ENCODE peak calls at places on chromosomes 5 and 9, in four cellular contexts. One of them, this sample, is unnamed. For H3K27me3, the result is how much of the 10 kb centered on the place peaks cover.

GRCh38 chr9:32725066-32725860 is 58.1 kb upstream of the TMEM215 start:
- DNase-seq in H9: no peak
- DNase-seq in IMR-90: no peak
- DNase-seq in H1: no peak
- DNase-seq in this sample: no peak

GRCh38 chr9:136434580-136435169 is 5.0 kb downstream of the INPP5E start:
- DNase-seq in H9: no peak
- DNase-seq in IMR-90: no peak
- DNase-seq in H1: no peak
- DNase-seq in this sample: no peak

GRCh38 chr9:72473474-72474241 is 47.8 kb upstream of the TMC1 start:
- DNase-seq in H9: no peak
- DNase-seq in IMR-90: peak
- DNase-seq in H1: no peak
- DNase-seq in this sample: no peak

GRCh38 chr5:116518423-116518822 is 56.2 kb downstream of the SEMA6A start:
- DNase-seq in H9: no peak
- DNase-seq in IMR-90: no peak
- DNase-seq in H1: no peak
- DNase-seq in this sample: no peak

GRCh38 chr9:22107646-22108045 is 98.5 kb upstream of the CDKN2B start:
- DNase-seq in H9: no peak
- DNase-seq in IMR-90: no peak
- DNase-seq in H1: no peak
- DNase-seq in this sample: no peak

GRCh38 chr5:97998946-97999345 is 774.5 kb upstream of the RGMB start:
- DNase-seq in H9: no peak
- DNase-seq in IMR-90: peak
- DNase-seq in H1: no peak
- DNase-seq in this sample: peak

GRCh38 chr5:1668141-1668721 is 131.4 kb downstream of the MRPL36 start:
- DNase-seq in H9: peak
- DNase-seq in IMR-90: no peak
- DNase-seq in H1: no peak
- DNase-seq in this sample: no peak

GRCh38 chr9:128555180-128555721 is 2.9 kb downstream of the SPTAN1 start:
- DNase-seq in H9: peak
- DNase-seq in IMR-90: peak
- DNase-seq in H1: no peak
- DNase-seq in this sample: peak

GRCh38 chr9:135736265-135736978 is 34.4 kb downstream of the KCNT1 start:
- DNase-seq in H9: no peak
- DNase-seq in IMR-90: no peak
- DNase-seq in H1: no peak
- DNase-seq in this sample: no peak

GRCh38 chr9:69465473-69465872 is 140.5 kb downstream of the ENTREP1 start:
- DNase-seq in H9: no peak
- DNase-seq in IMR-90: no peak
- DNase-seq in H1: no peak
- DNase-seq in this sample: no peak

GRCh38 chr5:142740903-142741302 is 29.3 kb upstream of the ARHGAP26 start:
- DNase-seq in H9: no peak
- DNase-seq in IMR-90: no peak
- DNase-seq in H1: no peak
- DNase-seq in this sample: no peak

GRCh38 chr9:122236681-122237080 is 7.9 kb upstream of the LHX6 start:
- DNase-seq in H9: no peak
- DNase-seq in IMR-90: peak
- DNase-seq in H1: no peak
- DNase-seq in this sample: no peak

GRCh38 chr9:130110596-130111021 is 56.9 kb downstream of the GPR107 start:
- DNase-seq in H9: no peak
- DNase-seq in IMR-90: peak
- DNase-seq in H1: no peak
- DNase-seq in this sample: no peak

GRCh38 chr5:38780950-38781349 is 64.9 kb upstream of the OSMR start:
- DNase-seq in H9: no peak
- DNase-seq in IMR-90: peak
- DNase-seq in H1: no peak
- DNase-seq in this sample: no peak

GRCh38 chr9:36993933-36994764 is 39.9 kb downstream of the PAX5 start:
- DNase-seq in H9: no peak
- DNase-seq in IMR-90: no peak
- DNase-seq in H1: no peak
- DNase-seq in this sample: no peak

GRCh38 chr5:174185506-174185905 is 140.0 kb downstream of the NSG2 start:
- DNase-seq in H9: peak
- DNase-seq in IMR-90: no peak
- DNase-seq in H1: no peak
- DNase-seq in this sample: no peak

GRCh38 chr9:131483319-131484050 is 19.2 kb upstream of the POMT1 start:
- DNase-seq in H9: no peak
- DNase-seq in IMR-90: no peak
- DNase-seq in H1: no peak
- DNase-seq in this sample: no peak

GRCh38 chr9:115109486-115109885 is 8.5 kb downstream of the TNC start:
- DNase-seq in H9: no peak
- DNase-seq in IMR-90: peak
- DNase-seq in H1: no peak
- DNase-seq in this sample: no peak

GRCh38 chr9:3008091-3008490 is 164.2 kb upstream of the PUM3 start:
- DNase-seq in H9: no peak
- DNase-seq in IMR-90: no peak
- DNase-seq in H1: no peak
- DNase-seq in this sample: no peak

GRCh38 chr5:143023447-143024096 is 253.4 kb downstream of the ARHGAP26 start:
- DNase-seq in H9: no peak
- DNase-seq in IMR-90: peak
- DNase-seq in H1: no peak
- DNase-seq in this sample: no peak

GRCh38 chr5:157600252-157600651 is 24.7 kb upstream of the ADAM19 start:
- DNase-seq in H9: no peak
- DNase-seq in IMR-90: no peak
- DNase-seq in H1: no peak
- DNase-seq in this sample: no peak

GRCh38 chr9:6779417-6780241 is 21.9 kb downstream of the KDM4C start:
- DNase-seq in H9: no peak
- DNase-seq in IMR-90: peak
- DNase-seq in H1: no peak
- DNase-seq in this sample: no peak

GRCh38 chr9:135932656-135933055 is 25.3 kb upstream of the CAMSAP1 start:
- DNase-seq in H9: no peak
- DNase-seq in IMR-90: no peak
- DNase-seq in H1: no peak
- DNase-seq in this sample: no peak

GRCh38 chr5:142962172-142962528 is 192.0 kb downstream of the ARHGAP26 start:
- DNase-seq in H9: no peak
- DNase-seq in IMR-90: no peak
- DNase-seq in H1: no peak
- DNase-seq in this sample: no peak

GRCh38 chr5:121313886-121314285 is 537.8 kb upstream of the FTMT start:
- DNase-seq in H9: no peak
- DNase-seq in IMR-90: no peak
- DNase-seq in H1: no peak
- DNase-seq in this sample: no peak

GRCh38 chr5:97074859-97075489 is 67.4 kb downstream of the LIX1 start:
- DNase-seq in H9: no peak
- DNase-seq in IMR-90: no peak
- DNase-seq in H1: no peak
- DNase-seq in this sample: no peak

GRCh38 chr9:112783551-112783954 is 33.0 kb downstream of the SNX30 start:
- DNase-seq in H9: no peak
- DNase-seq in IMR-90: no peak
- DNase-seq in H1: no peak
- DNase-seq in this sample: no peak

GRCh38 chr5:170420809-170421412 is 31.7 kb upstream of the KCNMB1 start:
- DNase-seq in H9: peak
- DNase-seq in IMR-90: peak
- DNase-seq in H1: peak
- DNase-seq in this sample: peak

DNA sequence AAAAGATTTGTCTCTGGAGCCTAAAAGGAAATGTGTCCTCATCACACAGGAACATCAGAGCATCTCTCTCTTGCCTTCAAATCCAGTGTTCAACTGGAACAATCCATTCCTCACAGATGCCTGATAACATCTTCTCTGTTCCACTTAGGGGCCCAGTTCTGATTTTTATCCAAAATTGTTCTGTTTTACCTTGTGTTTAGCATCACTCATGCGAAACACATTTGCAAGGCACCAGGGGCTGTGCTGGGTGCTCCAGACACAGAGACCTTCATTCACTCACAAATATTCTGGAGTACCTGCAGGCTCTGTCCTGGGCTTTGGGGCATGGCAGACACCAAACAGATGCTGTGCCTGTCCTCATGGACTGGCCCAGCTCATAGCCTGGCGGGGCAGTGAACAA is 13.8 kb downstream of the GABBR2 start:
- DNase-seq in H9: no peak
- DNase-seq in IMR-90: no peak
- DNase-seq in H1: no peak
- DNase-seq in this sample: no peak
- H3K27me3 ChIP-seq in H9: under half
- H3K27me3 ChIP-seq in IMR-90: under half
- H3K27me3 ChIP-seq in H1: under half
- H3K27me3 ChIP-seq in this sample: under half

GRCh38 chr9:108041551-108041950 is 552.0 kb upstream of the KLF4 start:
- DNase-seq in H9: no peak
- DNase-seq in IMR-90: peak
- DNase-seq in H1: no peak
- DNase-seq in this sample: no peak
- H3K18ac ChIP-seq in H9: no peak
- H3K18ac ChIP-seq in IMR-90: peak
- H3K18ac ChIP-seq in H1: no peak
- H3K18ac ChIP-seq in this sample: no peak

GRCh38 chr5:126619781-126620180 is 19.0 kb downstream of the PHAX start:
- DNase-seq in H9: no peak
- DNase-seq in IMR-90: no peak
- DNase-seq in H1: no peak
- DNase-seq in this sample: no peak

GRCh38 chr5:126628102-126628501 is 27.4 kb downstream of the PHAX start:
- DNase-seq in H9: no peak
- DNase-seq in IMR-90: no peak
- DNase-seq in H1: no peak
- DNase-seq in this sample: no peak

GRCh38 chr5:126624534-126624933 is 23.8 kb downstream of the PHAX start:
- DNase-seq in H9: no peak
- DNase-seq in IMR-90: peak
- DNase-seq in H1: no peak
- DNase-seq in this sample: no peak
- H3K4me2 ChIP-seq in H9: no peak
- H3K4me2 ChIP-seq in IMR-90: peak
- H3K4me2 ChIP-seq in H1: no peak
- H3K4me2 ChIP-seq in this sample: no peak

DNA sequence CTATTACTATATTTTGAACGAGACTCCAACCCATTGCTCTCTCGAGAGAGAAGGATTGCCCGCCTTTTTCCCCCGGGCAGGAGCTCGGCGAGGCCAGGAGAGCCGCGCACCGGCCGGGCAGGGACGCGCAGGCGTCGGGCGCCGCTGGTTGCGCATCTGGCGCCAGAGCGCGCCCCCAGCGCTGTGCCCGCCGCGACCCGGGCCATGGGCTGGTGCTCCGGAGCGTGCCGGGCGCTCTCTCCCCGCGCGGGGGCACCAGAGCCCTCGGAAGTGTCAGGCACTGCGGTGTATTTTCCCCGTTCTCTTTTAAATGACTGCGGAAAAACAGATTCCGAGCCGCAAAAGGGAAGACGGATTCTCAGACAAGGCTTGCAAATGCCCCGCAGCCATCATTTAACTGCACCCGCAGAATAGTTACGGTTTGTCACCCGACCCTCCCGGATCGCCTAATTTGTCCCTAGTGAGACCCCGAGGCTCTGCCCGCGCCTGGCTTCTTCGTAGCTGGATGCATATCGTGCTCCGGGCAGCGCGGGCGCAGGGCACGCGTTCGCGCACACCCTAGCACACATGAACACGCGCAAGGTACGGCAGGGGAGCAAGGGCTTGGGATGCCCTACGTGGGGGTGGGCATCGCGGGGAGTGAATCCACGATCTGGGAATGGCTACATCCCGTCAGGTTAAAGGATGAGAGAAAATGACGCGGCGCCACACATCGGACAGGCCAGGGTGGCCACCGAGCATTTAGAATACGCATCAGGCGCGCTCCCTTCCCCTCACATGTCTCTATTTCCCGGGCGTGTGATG is 1.1 kb upstream of the NTRK2 start:
- DNase-seq in H9: peak
- DNase-seq in IMR-90: peak
- DNase-seq in H1: peak
- DNase-seq in this sample: peak
- H3K27me3 ChIP-seq in H9: under half
- H3K27me3 ChIP-seq in IMR-90: under half
- H3K27me3 ChIP-seq in H1: half or more
- H3K27me3 ChIP-seq in this sample: under half

GRCh38 chr5:132079619-132080018 is 6.0 kb downstream of the CSF2 start:
- DNase-seq in H9: no peak
- DNase-seq in IMR-90: no peak
- DNase-seq in H1: no peak
- DNase-seq in this sample: no peak
- H3K18ac ChIP-seq in H9: no peak
- H3K18ac ChIP-seq in IMR-90: no peak
- H3K18ac ChIP-seq in H1: no peak
- H3K18ac ChIP-seq in this sample: peak

DNA sequence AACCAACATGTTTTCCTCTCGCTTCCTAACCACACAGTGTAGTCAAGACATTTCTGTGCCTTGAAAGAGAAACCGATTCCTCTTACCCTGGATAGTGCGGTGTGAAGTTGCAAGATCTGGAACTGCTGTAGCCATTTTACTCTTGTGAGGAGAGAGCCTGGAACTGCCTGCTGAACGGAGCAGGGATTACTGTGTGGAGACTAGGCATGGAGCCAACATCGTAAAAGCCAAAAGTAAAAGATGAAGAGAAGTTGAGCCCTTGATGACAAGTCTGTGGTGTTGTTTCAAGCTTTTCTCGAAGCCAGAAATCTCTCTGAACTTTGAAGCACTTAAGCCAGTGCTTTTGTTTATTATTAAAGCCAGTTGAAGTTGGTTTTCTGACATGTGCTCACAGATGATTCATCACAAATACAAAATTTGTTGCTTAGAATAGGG is 110.1 kb upstream of the GRIN3A start:
- DNase-seq in H9: no peak
- DNase-seq in IMR-90: no peak
- DNase-seq in H1: no peak
- DNase-seq in this sample: no peak
- H3K4me2 ChIP-seq in H9: no peak
- H3K4me2 ChIP-seq in IMR-90: no peak
- H3K4me2 ChIP-seq in H1: no peak
- H3K4me2 ChIP-seq in this sample: no peak

DNA sequence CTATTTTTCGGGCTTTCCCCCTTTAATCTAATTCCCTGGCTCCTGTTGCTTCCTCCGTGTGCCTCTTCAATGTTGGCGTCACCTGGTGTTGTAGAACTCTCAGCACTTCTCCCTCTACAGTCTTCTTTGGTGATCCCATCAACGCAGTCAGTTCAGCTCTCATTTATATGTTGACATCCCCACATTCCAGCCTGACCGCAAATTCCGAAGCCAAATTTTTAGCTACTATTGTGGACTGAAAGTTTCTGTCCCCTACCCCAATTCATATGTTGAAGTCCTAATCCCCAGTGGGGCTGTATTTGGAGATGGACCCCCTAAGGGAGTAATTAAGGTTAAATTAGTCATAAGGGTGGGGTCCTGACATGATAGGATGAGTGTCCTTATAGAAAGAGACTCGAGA is 210.6 kb upstream of the ADAMTSL1 start:
- DNase-seq in H9: peak
- DNase-seq in IMR-90: no peak
- DNase-seq in H1: no peak
- DNase-seq in this sample: no peak
- H3K27me3 ChIP-seq in H9: under half
- H3K27me3 ChIP-seq in IMR-90: under half
- H3K27me3 ChIP-seq in H1: under half
- H3K27me3 ChIP-seq in this sample: under half